ENCODE peak calls at places on chromosomes 2 and 18, in six cellular contexts. M, H, S, U, C and L are unnamed samples.

GRCh38 chr2:64105676-64106461 is 38.4 kb downstream of the PELI1 start:
- DNase-seq in U (no peak), M (no peak), C (no peak), H (no peak), S (no peak), L (no peak)

GRCh38 chr2:7379799-7380198 is 462.6 kb downstream of the RNF144A start:
- DNase-seq in U (peak), H (no peak), M (no peak), C (no peak), S (no peak), L (no peak)

GRCh38 chr18:30568333-30568732 is 474.2 kb downstream of the DSC3 start:
- DNase-seq in U (no peak), S (no peak), C (no peak), H (no peak), M (no peak), L (no peak)

GRCh38 chr2:18531198-18531597 is 29.3 kb downstream of the RDH14 start:
- DNase-seq in S (no peak), H (no peak), C (no peak), U (no peak), M (no peak), L (no peak)

GRCh38 chr2:86518498-86518897 is 44.7 kb downstream of the CHMP3 start:
- DNase-seq in C (no peak), M (peak), S (peak), U (peak), H (no peak), L (peak)

GRCh38 chr18:36212301-36212977 is 25.1 kb downstream of the MOCOS start:
- DNase-seq in M (no peak), H (no peak), S (no peak), U (no peak), C (no peak), L (no peak)

GRCh38 chr2:30336978-30337841 is 105.9 kb downstream of the LBH start:
- DNase-seq in C (no peak), S (no peak), H (no peak), U (no peak), M (peak), L (no peak)

GRCh38 chr2:135948642-135949355 is 36.6 kb downstream of the DARS1 start:
- DNase-seq in S (no peak), C (no peak), M (no peak), H (no peak), U (no peak), L (no peak)

GRCh38 chr18:44651453-44651852 is 29.2 kb upstream of the SETBP1 start:
- DNase-seq in U (no peak), M (no peak), S (no peak), C (no peak), H (no peak), L (no peak)

GRCh38 chr2:64049633-64050220 is 30.5 kb upstream of the VPS54 start:
- DNase-seq in C (no peak), S (peak), U (peak), H (no peak), M (peak), L (peak)

GRCh38 chr18:57801379-57802165 is 1.5 kb downstream of the ATP8B1 start:
- DNase-seq in H (peak), M (no peak), U (peak), C (no peak), S (no peak), L (no peak)

GRCh38 chr2:197028230-197028629 is 101.7 kb upstream of the PGAP1 start:
- DNase-seq in C (no peak), S (no peak), H (no peak), U (no peak), M (no peak), L (no peak)

GRCh38 chr2:203450571-203450970 is 84.5 kb downstream of the RAPH1 start:
- DNase-seq in S (no peak), U (no peak), C (no peak), H (no peak), M (no peak), L (no peak)